ENCODE peak calls at places on chromosomes 5 and 9, in five cellular contexts. W is aorta; K is effector memory CD4-positive, alpha-beta T cell; L is spleen; U is BJ. N is an unnamed sample.

GRCh38 chr5:142222881-142223558 is 101.8 kb downstream of the SPRY4 start:
- DNase-seq in W (no peak), L (no peak), U (no peak), K (no peak), N (no peak)

GRCh38 chr9:129198737-129199435 is 20.8 kb upstream of the IER5L start:
- DNase-seq in L (no peak), W (no peak), K (no peak), U (no peak), N (no peak)

GRCh38 chr5:176876506-176877431 is 22.4 kb downstream of the HK3 start:
- DNase-seq in L (no peak), K (no peak), W (no peak), U (no peak), N (no peak)

GRCh38 chr9:130186839-130187522 is 14.8 kb downstream of the NCS1 start:
- DNase-seq in L (no peak), K (no peak), U (no peak), W (peak), N (no peak)

GRCh38 chr9:18791074-18791473 is 241.9 kb downstream of the SAXO1 start:
- DNase-seq in K (no peak), L (no peak), W (no peak), U (no peak), N (no peak)

GRCh38 chr5:5719292-5719691 is 296.8 kb downstream of the ICE1 start:
- DNase-seq in K (no peak), U (no peak), L (no peak), W (no peak), N (no peak)

GRCh38 chr5:142618125-142618524 is 67.8 kb downstream of the FGF1 start:
- DNase-seq in K (no peak), U (no peak), W (no peak), L (no peak), N (peak)

GRCh38 chr5:93610581-93611167 is 27.7 kb downstream of the NR2F1 start:
- DNase-seq in U (no peak), W (no peak), L (no peak), K (no peak), N (no peak)

GRCh38 chr9:121302341-121302740 is 34.4 kb downstream of the GSN start:
- DNase-seq in W (no peak), U (no peak), K (no peak), L (peak), N (no peak)

GRCh38 chr5:100899675-100900074 is 3.4 kb downstream of the ST8SIA4 start:
- DNase-seq in L (no peak), K (no peak), U (no peak), W (no peak), N (no peak)
- H3K4me3 ChIP-seq in L (no peak), K (peak), U (no peak), W (no peak), N (no peak)

DNA sequence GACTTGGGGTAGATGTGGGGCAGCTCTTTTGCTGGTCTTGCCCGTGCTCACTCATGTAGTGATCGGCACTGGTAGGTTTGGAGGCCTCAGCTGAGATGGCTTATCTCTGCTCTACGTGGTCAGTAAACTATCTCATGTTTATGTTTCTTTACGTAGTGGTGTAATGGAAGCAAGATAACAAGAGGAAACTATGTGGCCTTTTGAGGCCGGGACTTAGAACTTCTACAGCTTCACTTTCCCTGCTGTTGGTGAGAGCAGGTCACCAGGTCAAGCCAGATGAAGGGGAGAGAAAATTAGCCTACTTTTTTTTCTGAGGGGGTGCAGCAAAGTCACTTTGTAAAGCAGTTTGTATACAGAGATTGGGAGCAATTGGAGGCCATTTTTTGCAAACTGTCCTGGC is 8.5 kb downstream of the FOCAD start:
- DNase-seq in L (no peak), K (no peak), W (no peak), U (no peak), N (no peak)
- H3K4me3 ChIP-seq in L (no peak), K (no peak), W (no peak), U (no peak), N (no peak)

GRCh38 chr5:91145233-91145620 is 237.9 kb downstream of the ARRDC3 start:
- DNase-seq in W (no peak), U (no peak), K (no peak), L (no peak), N (no peak)

GRCh38 chr5:91150189-91150588 is 232.9 kb downstream of the ARRDC3 start:
- DNase-seq in U (no peak), K (no peak), W (no peak), L (no peak), N (no peak)

GRCh38 chr5:91146221-91146620 is 236.9 kb downstream of the ARRDC3 start:
- DNase-seq in U (no peak), L (no peak), K (no peak), W (no peak), N (no peak)

GRCh38 chr5:91144491-91145232 is 238.5 kb downstream of the ARRDC3 start:
- DNase-seq in L (no peak), K (no peak), W (no peak), U (no peak), N (no peak)

DNA sequence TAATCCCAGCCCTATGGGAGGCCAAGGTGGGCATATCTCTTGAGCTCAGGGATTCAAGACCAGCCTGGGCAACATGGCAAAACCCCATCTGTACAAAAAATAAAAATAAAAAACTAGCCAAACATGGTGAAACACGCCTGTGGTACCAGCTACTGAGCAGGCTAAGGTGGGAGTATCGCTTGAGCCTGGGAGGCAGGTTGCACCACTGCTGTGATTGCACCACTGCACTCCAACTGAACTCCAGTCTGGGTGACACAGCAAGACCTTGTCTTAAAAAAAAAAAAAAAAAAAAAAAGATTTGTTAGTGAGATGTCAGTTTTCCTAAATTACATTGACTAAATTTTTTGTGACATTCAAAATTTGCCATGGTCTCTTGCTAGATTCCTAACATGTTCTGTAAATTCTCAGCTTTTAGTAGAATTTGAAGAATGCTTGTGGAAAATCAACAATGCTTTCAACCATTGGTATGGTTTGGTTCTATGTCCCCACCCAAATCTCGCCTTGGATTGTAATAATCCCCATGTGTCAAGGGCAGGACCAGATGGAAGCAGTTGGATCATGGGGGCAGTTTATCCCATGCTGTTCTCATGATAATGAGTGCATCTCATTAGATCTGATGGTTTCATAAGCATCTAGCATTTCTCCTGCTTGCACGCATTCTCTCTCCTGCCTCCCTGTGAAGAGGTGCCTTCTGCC is 236.1 kb downstream of the ARRDC3 start:
- DNase-seq in K (no peak), W (no peak), L (peak), U (peak), N (no peak)
- H3K4me3 ChIP-seq in K (no peak), W (no peak), L (no peak), U (no peak), N (no peak)

DNA sequence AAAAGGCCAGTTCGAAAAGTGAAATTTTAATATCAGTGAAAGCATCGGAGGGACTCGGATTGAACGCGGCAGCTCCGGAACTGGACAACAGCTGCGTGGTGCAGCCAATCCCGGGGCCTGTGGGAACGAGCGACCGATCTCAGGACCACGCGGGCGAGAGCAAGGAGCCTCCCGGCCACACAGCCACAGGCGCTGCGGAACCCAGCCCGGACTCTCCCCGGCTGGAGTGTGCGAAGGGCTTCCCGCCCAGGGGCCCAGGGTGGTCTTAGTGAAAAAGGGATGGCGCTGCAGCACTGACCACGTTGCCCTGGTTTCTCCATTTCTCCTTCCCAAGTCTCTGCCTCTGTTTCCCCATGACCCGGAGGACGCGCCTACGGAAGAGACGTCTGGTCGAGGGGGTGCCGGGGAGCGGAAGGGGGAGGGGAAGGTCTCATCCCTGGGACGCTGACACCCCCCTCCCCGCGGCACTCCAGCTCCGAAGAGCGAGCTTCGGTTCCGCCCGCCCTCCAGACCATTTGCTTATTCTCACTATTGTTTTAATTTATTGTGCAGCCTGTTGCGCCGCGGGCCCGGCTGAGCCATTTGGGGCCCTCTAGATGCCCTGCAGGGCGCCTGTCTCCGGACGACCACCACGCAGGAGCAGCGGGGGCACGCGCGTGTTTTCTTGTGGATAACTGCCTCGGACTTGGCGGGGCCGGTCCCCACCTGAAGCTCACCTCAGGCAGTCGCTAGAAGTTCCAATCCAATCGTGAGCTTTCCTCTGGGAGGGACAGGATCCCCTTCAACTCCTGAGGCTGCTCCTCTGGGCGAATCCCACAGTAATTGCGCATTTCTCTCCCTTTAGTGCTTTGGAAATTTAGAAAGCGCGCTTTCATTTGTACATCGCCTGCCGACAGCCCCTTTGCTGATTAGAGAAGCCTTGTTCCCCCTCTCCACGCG is 303.0 kb downstream of the PARP8 start:
- DNase-seq in L (peak), U (no peak), W (no peak), K (no peak), N (no peak)
- H3K4me3 ChIP-seq in L (no peak), U (no peak), W (peak), K (no peak), N (no peak)

DNA sequence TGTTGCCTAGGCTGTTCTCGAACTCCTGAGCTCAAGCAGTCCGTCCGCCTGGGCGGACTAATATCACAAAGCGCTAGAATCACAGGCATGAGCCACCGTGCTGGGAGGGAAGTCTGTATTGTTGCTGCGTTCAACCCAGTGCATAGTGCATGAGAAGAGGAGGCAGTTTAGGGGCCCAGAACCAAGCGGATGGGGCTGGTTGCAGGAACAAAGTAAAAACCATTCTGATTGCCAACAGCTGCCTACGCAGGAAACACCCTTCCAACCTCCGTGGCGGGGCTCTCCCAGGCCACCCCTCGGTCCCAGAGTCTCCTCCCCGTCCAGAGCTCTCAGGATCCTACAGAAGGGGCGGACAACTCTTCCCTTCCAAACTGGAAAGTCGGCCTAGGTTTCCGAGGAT is 87.1 kb downstream of the ANXA2R start:
- DNase-seq in L (no peak), K (no peak), U (no peak), W (no peak), N (no peak)
- H3K4me3 ChIP-seq in L (no peak), K (no peak), U (no peak), W (no peak), N (no peak)

GRCh38 chr9:72995131-72996024 is 42.5 kb upstream of the ALDH1A1 start:
- DNase-seq in K (no peak), U (no peak), L (no peak), W (no peak), N (no peak)

GRCh38 chr9:72996106-72996505 is 43.3 kb upstream of the ALDH1A1 start:
- DNase-seq in U (no peak), L (no peak), W (no peak), K (no peak), N (no peak)

GRCh38 chr9:72997387-72997995 is 44.6 kb upstream of the ALDH1A1 start:
- DNase-seq in K (no peak), U (no peak), L (no peak), W (peak), N (no peak)

GRCh38 chr9:72998363-72998762 is 45.5 kb upstream of the ALDH1A1 start:
- DNase-seq in U (no peak), W (no peak), K (no peak), L (no peak), N (no peak)

GRCh38 chr9:72996684-72997314 is 43.9 kb upstream of the ALDH1A1 start:
- DNase-seq in W (no peak), L (no peak), U (no peak), K (no peak), N (no peak)
- H3K4me3 ChIP-seq in W (no peak), L (no peak), U (no peak), K (no peak), N (no peak)

DNA sequence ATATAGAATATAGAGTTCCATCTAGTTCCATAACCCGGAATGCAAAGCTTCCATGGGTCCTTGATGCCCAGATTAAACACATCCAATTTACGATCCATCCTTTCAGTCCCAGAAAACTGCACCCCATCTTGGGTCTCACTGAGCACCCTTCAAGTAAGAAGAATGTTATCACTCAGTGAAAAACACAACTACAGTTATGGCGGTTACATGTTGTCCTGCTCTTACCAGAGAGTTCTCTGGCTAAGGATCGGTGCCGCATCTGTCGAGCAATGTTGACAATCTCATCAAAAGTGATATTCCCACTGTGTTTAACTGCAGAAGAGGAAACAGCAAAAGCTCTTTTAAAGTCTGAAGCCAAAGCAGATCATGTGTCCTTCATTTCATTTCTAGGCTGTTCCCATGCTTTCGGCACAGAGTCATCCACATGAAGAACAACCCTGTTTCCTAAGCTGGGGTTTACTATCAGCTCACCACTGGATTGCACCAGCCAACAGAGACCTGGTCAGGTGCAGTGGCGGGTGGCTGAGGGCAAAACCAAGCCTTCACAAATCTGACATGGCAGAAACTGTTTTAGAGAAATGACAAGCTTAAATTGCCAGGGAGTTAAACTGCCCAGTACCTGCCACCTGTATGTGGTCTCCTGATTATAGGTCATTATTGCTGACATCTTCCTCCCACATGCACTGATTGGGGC is 2.9 kb downstream of the RPL12 start:
- DNase-seq in U (no peak), K (no peak), L (no peak), W (no peak), N (no peak)
- H3K4me3 ChIP-seq in U (no peak), K (no peak), L (no peak), W (no peak), N (peak)

N was measured in HFF-Myc.